ENCODE peak calls at places on chromosomes 16 and 17, in five cellular contexts. X is K562; O is skeletal muscle cell; S is CD4-positive, alpha-beta memory T cell; I is epithelial cell of esophagus. W is an unnamed sample.

GRCh38 chr16:67146523-67147357 is 4.1 kb downstream of the B3GNT9 start:
- DNase-seq in X (no peak), O (no peak), S (no peak), I (no peak), W (no peak)

GRCh38 chr17:70622382-70623260 is 453.3 kb downstream of the KCNJ2 start:
- DNase-seq in X (peak), O (no peak), S (no peak), I (peak), W (peak)

GRCh38 chr16:24135624-24136296 is 120.4 kb upstream of the CACNG3 start:
- DNase-seq in X (peak), O (no peak), S (no peak), I (no peak), W (no peak)

GRCh38 chr17:77841742-77842141 is 116.8 kb upstream of the TNRC6C start:
- DNase-seq in X (no peak), O (no peak), S (no peak), I (no peak), W (no peak)

GRCh38 chr16:27685802-27686201 is 135.9 kb downstream of the KATNIP start:
- DNase-seq in X (no peak), O (peak), S (no peak), I (no peak), W (no peak)

GRCh38 chr16:11668590-11669379 is 530 bp downstream of the SNN start:
- DNase-seq in X (no peak), O (no peak), S (no peak), I (no peak), W (no peak)

GRCh38 chr17:52106638-52107261 is 51.8 kb downstream of the CA10 start:
- DNase-seq in X (peak), O (peak), S (peak), I (peak), W (peak)

GRCh38 chr17:78679495-78680395 is 102.3 kb downstream of the CYTH1 start:
- DNase-seq in X (no peak), O (no peak), S (no peak), I (no peak), W (no peak)

GRCh38 chr17:16939606-16940115 is 32.3 kb downstream of the TNFRSF13B start:
- DNase-seq in X (no peak), O (no peak), S (no peak), I (no peak), W (no peak)

GRCh38 chr16:67865318-67865717 is 7.5 kb upstream of the EDC4 start:
- DNase-seq in X (peak), O (no peak), S (no peak), I (peak), W (peak)

GRCh38 chr16:50444546-50444945 is 75.8 kb upstream of the BRD7 start:
- DNase-seq in X (no peak), O (no peak), S (no peak), I (no peak), W (no peak)

GRCh38 chr16:70804729-70805169 is 3.8 kb upstream of the VAC14 start:
- DNase-seq in X (no peak), O (no peak), S (no peak), I (no peak), W (no peak)

GRCh38 chr16:68823401-68823800 is 19.9 kb upstream of the TANGO6 start:
- DNase-seq in X (no peak), O (peak), S (no peak), I (peak), W (no peak)

GRCh38 chr17:17205368-17206148 is 575 bp downstream of the PLD6 start:
- DNase-seq in X (peak), O (no peak), S (peak), I (peak), W (peak)

GRCh38 chr17:42598905-42599304 is 10.3 kb downstream of the RETREG3 start:
- DNase-seq in X (no peak), O (no peak), S (no peak), I (no peak), W (peak)

GRCh38 chr17:67829331-67829730 is 4.0 kb downstream of the BPTF start:
- DNase-seq in X (peak), O (no peak), S (peak), I (peak), W (no peak)

GRCh38 chr16:84999200-84999599 is 12.1 kb downstream of the ZDHHC7 start:
- DNase-seq in X (no peak), O (no peak), S (no peak), I (peak), W (no peak)

GRCh38 chr17:72659811-72660210 is 432.7 kb downstream of the SLC39A11 start:
- DNase-seq in X (no peak), O (no peak), S (no peak), I (no peak), W (no peak)

GRCh38 chr17:65638221-65638940 is 76.9 kb upstream of the AXIN2 start:
- DNase-seq in X (no peak), O (no peak), S (no peak), I (no peak), W (no peak)

GRCh38 chr16:24191876-24192402 is 64.2 kb upstream of the CACNG3 start:
- DNase-seq in X (no peak), O (no peak), S (no peak), I (no peak), W (no peak)

GRCh38 chr17:82779541-82779940 is 27.7 kb downstream of the TBCD start:
- DNase-seq in X (no peak), O (no peak), S (no peak), I (no peak), W (no peak)

GRCh38 chr16:27234171-27234570 is 30.8 kb downstream of the KDM8 start:
- DNase-seq in X (no peak), O (no peak), S (no peak), I (no peak), W (no peak)

GRCh38 chr17:81735181-81736102 is 23.4 kb downstream of the SLC25A10 start:
- DNase-seq in X (peak), O (no peak), S (no peak), I (peak), W (no peak)

GRCh38 chr17:50151937-50152547 is 1.6 kb upstream of the PPP1R9B start:
- DNase-seq in X (peak), O (no peak), S (peak), I (peak), W (peak)

GRCh38 chr16:80122155-80122554 is 418.6 kb upstream of the DYNLRB2 start:
- DNase-seq in X (no peak), O (no peak), S (no peak), I (no peak), W (no peak)

GRCh38 chr16:56426585-56426984 is 1.2 kb upstream of the AMFR start:
- DNase-seq in X (no peak), O (no peak), S (no peak), I (peak), W (no peak)

GRCh38 chr16:23771642-23772041 is 16.8 kb downstream of the CHP2 start:
- DNase-seq in X (peak), O (no peak), S (no peak), I (peak), W (no peak)

GRCh38 chr16:57559075-57559790 is 16.8 kb downstream of the ADGRG5 start:
- DNase-seq in X (no peak), O (no peak), S (no peak), I (no peak), W (no peak)

GRCh38 chr16:20807822-20808207 is 1.5 kb downstream of the REXO5 start:
- DNase-seq in X (no peak), O (no peak), S (no peak), I (no peak), W (no peak)

GRCh38 chr16:81480856-81481821 is 36.5 kb downstream of the CMIP start:
- DNase-seq in X (peak), O (no peak), S (no peak), I (no peak), W (no peak)

GRCh38 chr17:11548398-11548797 is 49.9 kb upstream of the DNAH9 start:
- DNase-seq in X (no peak), O (no peak), S (no peak), I (no peak), W (no peak)

GRCh38 chr17:57892820-57893595 is 43.2 kb upstream of the MRPS23 start:
- DNase-seq in X (peak), O (peak), S (no peak), I (peak), W (no peak)

GRCh38 chr17:36149296-36149820 is 27.1 kb downstream of the TBC1D3B start:
- DNase-seq in X (peak), O (no peak), S (no peak), I (no peak), W (no peak)

DNA sequence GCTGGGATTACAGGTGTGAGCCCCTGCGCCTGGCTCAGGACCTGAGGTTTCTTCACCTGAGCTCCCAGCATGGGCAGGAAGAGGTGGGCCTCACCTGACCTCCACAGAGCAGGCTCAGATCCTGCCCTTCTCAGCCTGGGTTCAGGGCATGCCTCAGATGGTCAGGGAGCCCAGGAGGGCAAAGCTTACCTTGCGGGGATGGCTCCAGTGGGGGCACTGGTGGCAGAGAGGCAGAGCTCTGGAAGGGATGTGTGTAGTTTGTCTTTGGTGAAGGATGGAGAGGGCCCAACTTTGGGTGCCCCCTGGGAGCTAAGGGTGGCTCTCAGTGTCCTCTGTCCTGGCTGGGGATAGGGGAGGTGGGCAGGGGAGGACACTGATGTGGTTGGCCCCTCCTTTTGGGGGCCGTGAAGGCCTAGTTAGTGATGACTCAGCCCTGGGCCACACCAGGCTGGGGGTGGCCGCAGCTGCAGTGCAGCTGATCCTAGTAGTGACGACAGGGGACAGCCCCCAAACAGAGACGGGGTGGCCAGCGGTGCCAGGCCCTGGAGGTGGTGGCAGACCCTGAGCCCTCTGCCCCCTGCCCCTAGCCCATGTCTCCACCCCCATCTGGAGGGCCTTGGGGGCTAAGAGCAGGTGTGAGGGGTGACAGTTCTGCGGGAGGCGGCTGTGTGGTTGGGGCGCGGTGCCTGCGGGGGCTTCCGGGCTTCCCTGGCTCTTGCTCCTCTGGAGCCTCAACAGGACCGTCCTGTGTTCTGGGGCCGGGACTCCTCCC is 5.8 kb downstream of the NHERF2 start:
- DNase-seq in X (peak), O (no peak), S (peak), I (no peak), W (no peak)
- H3K4me3 ChIP-seq in X (no peak), O (no peak), S (no peak), I (no peak), W (no peak)

DNA sequence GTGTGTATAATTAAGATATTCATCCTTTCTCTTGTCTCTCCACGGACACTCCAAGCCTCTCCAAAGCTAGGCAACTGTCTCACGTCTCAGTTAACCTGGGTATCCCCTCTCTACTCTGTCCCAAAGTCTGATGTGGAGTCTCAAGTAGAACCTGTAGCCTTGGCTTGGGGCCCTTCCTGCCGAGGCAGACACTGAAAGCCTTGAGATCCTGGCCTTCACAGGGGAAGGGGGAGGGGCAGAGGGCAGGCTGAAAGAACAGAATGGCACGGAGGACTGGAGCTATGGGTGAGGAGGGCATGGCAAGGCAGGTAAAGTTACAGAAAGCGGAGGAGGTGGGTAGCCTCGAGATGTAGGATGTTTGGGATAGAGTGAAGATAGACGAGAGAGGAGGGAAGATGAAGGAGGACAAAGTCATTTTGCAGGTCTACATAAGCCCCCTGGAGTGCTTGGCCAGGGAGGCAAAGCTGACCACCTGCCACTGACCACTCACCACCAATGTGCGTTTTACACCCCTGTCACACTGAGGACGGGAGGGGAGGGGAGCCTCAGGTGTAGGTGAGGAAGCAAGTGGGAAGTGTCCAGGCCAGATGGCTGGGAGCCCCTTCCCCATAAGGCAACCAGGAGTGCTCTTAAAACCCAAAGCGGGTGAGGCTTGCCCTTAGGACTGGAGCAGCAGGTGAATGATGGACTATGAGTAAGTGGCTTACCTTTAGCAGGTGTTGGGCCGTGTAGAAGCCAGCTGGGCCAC is 1.3 kb downstream of the FDXR start:
- DNase-seq in X (no peak), O (no peak), S (no peak), I (no peak), W (no peak)
- H3K4me3 ChIP-seq in X (peak), O (peak), S (no peak), I (peak), W (no peak)

GRCh38 chr16:586645-587590 is 2.9 kb upstream of the RAB40C start:
- DNase-seq in X (no peak), O (no peak), S (peak), I (no peak), W (no peak)
- H3K4me3 ChIP-seq in X (no peak), O (no peak), S (no peak), I (peak), W (no peak)

DNA sequence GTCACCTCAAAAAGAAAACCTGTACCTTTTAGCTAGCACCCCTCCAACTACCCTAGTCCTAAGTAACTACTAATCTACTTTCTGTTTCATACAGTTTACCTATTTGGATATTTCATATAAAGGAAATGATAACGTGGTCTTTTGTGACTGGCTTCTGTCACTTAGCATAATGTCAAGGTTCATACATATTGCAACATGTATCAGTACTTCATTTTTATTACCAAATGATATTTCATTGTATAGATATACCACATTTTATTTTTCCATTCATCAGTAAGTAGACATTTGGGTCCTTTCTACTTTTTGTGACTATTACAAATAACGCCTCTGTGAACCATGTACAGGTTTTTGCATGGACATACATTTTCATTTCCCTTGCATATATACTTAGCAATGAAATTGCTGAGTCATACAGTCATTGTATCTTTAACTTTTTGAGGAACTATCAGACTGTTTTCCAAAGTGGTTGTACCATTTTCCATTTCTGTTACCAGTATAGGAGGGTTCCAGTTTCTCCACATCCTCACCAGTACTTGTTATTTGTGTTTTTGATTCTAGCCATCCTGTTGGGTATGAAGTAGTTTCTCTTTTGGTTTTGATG is 23.7 kb downstream of the MOSMO start:
- DNase-seq in X (no peak), O (no peak), S (no peak), I (no peak), W (no peak)
- H3K4me3 ChIP-seq in X (no peak), O (no peak), S (no peak), I (no peak), W (no peak)

GRCh38 chr17:10200016-10200415 is 1.6 kb upstream of the GAS7 start:
- DNase-seq in X (no peak), O (no peak), S (no peak), I (peak), W (no peak)
- H3K4me3 ChIP-seq in X (no peak), O (no peak), S (no peak), I (no peak), W (no peak)